ENCODE peak calls at places on chromosomes 6 and 20, in four cellular contexts. One of them, this sample, is unnamed.

GRCh38 chr20:38139919-38140753 is 24.9 kb downstream of the TGM2 start:
- DNase-seq in endodermal cell: no peak
- DNase-seq in left ventricle myocardium inferior: no peak
- DNase-seq in astrocyte of the spinal cord: peak; percentile 42
- DNase-seq in this sample: peak; percentile 57

GRCh38 chr6:53579338-53579737 is 34.4 kb upstream of the GCLC start:
- DNase-seq in endodermal cell: no peak
- DNase-seq in astrocyte of the spinal cord: no peak
- DNase-seq in left ventricle myocardium inferior: no peak
- DNase-seq in this sample: no peak

GRCh38 chr20:37944456-37944981 is 41.6 kb downstream of the VSTM2L start:
- DNase-seq in left ventricle myocardium inferior: no peak
- DNase-seq in astrocyte of the spinal cord: no peak
- DNase-seq in endodermal cell: no peak
- DNase-seq in this sample: no peak

GRCh38 chr6:157966597-157966977 is 15.1 kb upstream of the SYNJ2 start:
- DNase-seq in astrocyte of the spinal cord: no peak
- DNase-seq in left ventricle myocardium inferior: no peak
- DNase-seq in endodermal cell: peak; percentile 35
- DNase-seq in this sample: no peak

GRCh38 chr6:130841128-130841728 is 14.0 kb downstream of the SMLR1 start:
- DNase-seq in astrocyte of the spinal cord: peak; percentile 56
- DNase-seq in left ventricle myocardium inferior: no peak
- DNase-seq in endodermal cell: no peak
- DNase-seq in this sample: no peak

GRCh38 chr20:51345601-51346101 is 196.9 kb downstream of the NFATC2 start:
- DNase-seq in astrocyte of the spinal cord: peak; percentile 80
- DNase-seq in endodermal cell: no peak
- DNase-seq in left ventricle myocardium inferior: no peak
- DNase-seq in this sample: peak; percentile 92

GRCh38 chr6:112207773-112208172 is 46.6 kb downstream of the LAMA4 start:
- DNase-seq in left ventricle myocardium inferior: no peak
- DNase-seq in endodermal cell: no peak
- DNase-seq in astrocyte of the spinal cord: no peak
- DNase-seq in this sample: no peak

GRCh38 chr6:170099387-170099786 is 191.5 kb downstream of the DLL1 start:
- DNase-seq in astrocyte of the spinal cord: no peak
- DNase-seq in left ventricle myocardium inferior: no peak
- DNase-seq in endodermal cell: peak; percentile 24
- DNase-seq in this sample: no peak

GRCh38 chr6:129624488-129624887 is 85.5 kb downstream of the ARHGAP18 start:
- DNase-seq in endodermal cell: no peak
- DNase-seq in astrocyte of the spinal cord: no peak
- DNase-seq in left ventricle myocardium inferior: no peak
- DNase-seq in this sample: no peak

GRCh38 chr20:47191074-47191673 is 165.3 kb downstream of the ZMYND8 start:
- DNase-seq in left ventricle myocardium inferior: no peak
- DNase-seq in astrocyte of the spinal cord: no peak
- DNase-seq in endodermal cell: no peak
- DNase-seq in this sample: peak; percentile 45

GRCh38 chr6:11756292-11756691 is 22.3 kb downstream of the ADTRP start:
- DNase-seq in endodermal cell: no peak
- DNase-seq in left ventricle myocardium inferior: no peak
- DNase-seq in astrocyte of the spinal cord: no peak
- DNase-seq in this sample: no peak

GRCh38 chr6:88843040-88843439 is 120.4 kb downstream of the RNGTT start:
- DNase-seq in left ventricle myocardium inferior: no peak
- DNase-seq in astrocyte of the spinal cord: peak; percentile 66
- DNase-seq in endodermal cell: no peak
- DNase-seq in this sample: peak; percentile 12

GRCh38 chr20:16048881-16049280 is 524.4 kb downstream of the KIF16B start:
- DNase-seq in left ventricle myocardium inferior: no peak
- DNase-seq in endodermal cell: no peak
- DNase-seq in astrocyte of the spinal cord: no peak
- DNase-seq in this sample: no peak

GRCh38 chr6:112259337-112259675 is 4.9 kb upstream of the LAMA4 start:
- DNase-seq in astrocyte of the spinal cord: no peak
- DNase-seq in endodermal cell: no peak
- DNase-seq in left ventricle myocardium inferior: no peak
- DNase-seq in this sample: no peak

GRCh38 chr6:163860194-163861081 is 445.9 kb downstream of the QKI start:
- DNase-seq in left ventricle myocardium inferior: peak; percentile 31
- DNase-seq in endodermal cell: no peak
- DNase-seq in astrocyte of the spinal cord: peak; percentile 26
- DNase-seq in this sample: peak; percentile 56

GRCh38 chr20:63641146-63641791 is 12.0 kb downstream of the STMN3 start:
- DNase-seq in left ventricle myocardium inferior: no peak
- DNase-seq in endodermal cell: no peak
- DNase-seq in astrocyte of the spinal cord: peak; percentile 36
- DNase-seq in this sample: no peak

GRCh38 chr20:18005170-18005989 is 36.6 kb downstream of the MGME1 start:
- DNase-seq in astrocyte of the spinal cord: no peak
- DNase-seq in left ventricle myocardium inferior: no peak
- DNase-seq in endodermal cell: peak; percentile 61
- DNase-seq in this sample: no peak

GRCh38 chr20:18001131-18001921 is 32.5 kb downstream of the MGME1 start:
- DNase-seq in endodermal cell: peak; percentile 70
- DNase-seq in astrocyte of the spinal cord: peak; percentile 79
- DNase-seq in left ventricle myocardium inferior: peak; percentile 46
- DNase-seq in this sample: peak; percentile 74

GRCh38 chr20:18004389-18005031 is 35.7 kb downstream of the MGME1 start:
- DNase-seq in endodermal cell: no peak
- DNase-seq in left ventricle myocardium inferior: no peak
- DNase-seq in astrocyte of the spinal cord: peak; percentile 23
- DNase-seq in this sample: peak; percentile 14

GRCh38 chr20:18005990-18006364 is 37.2 kb downstream of the MGME1 start:
- DNase-seq in endodermal cell: no peak
- DNase-seq in left ventricle myocardium inferior: no peak
- DNase-seq in astrocyte of the spinal cord: peak; percentile 9
- DNase-seq in this sample: no peak

GRCh38 chr20:18003897-18004296 is 35.1 kb downstream of the MGME1 start:
- DNase-seq in astrocyte of the spinal cord: no peak
- DNase-seq in left ventricle myocardium inferior: no peak
- DNase-seq in endodermal cell: no peak
- DNase-seq in this sample: no peak
- H3K4me3 ChIP-seq in astrocyte of the spinal cord: no peak overlapping the region
- H3K4me3 ChIP-seq in left ventricle myocardium inferior: no peak overlapping the region
- H3K4me3 ChIP-seq in endodermal cell: no peak overlapping the region
- H3K4me3 ChIP-seq in this sample: no peak overlapping the region

DNA sequence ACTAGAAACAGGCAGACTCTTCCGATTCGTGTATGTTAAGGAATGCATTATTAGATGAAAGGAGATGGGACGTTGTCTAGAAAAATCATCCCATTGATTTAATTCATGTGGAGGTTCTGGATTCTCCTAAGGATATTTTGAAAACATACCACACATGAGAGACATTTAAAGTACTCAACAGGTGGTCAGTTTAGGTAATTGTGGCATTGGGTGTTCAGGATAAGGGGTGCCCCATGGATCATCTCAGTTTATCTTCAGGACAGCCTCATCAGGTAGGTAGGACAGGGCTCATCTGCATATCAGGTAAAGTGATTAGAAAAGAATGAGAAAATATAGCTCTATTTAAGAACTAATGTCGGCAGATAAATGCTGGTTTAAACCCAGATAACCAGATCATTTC is 15.9 kb upstream of the PDE10A start:
- DNase-seq in endodermal cell: no peak
- DNase-seq in left ventricle myocardium inferior: no peak
- DNase-seq in astrocyte of the spinal cord: no peak
- DNase-seq in this sample: no peak
- TF ChIP-seq CTCF in endodermal cell: no peak
- TF ChIP-seq CTCF in left ventricle myocardium inferior: no peak
- TF ChIP-seq CTCF in astrocyte of the spinal cord: no peak
- TF ChIP-seq CTCF in this sample: no peak

DNA sequence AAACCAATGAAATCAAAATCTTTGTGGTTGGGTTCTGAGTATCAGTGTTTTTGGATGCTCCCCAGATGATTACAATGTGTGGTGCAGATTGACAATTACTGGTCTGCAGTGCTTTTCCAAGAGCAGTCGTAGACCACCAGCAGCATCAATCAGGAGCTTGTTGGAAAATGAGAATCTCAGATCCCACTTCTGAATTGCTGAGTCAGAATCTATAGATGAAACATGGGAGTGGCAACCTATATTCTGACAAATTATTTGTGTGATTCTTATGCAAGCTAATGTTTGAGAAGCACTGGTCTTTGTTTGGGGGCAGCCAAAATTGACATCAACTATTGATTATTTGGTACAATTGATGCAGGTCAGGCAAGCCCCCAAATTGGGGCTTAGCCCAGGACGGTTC is 539.9 kb upstream of the BTBD3 start:
- DNase-seq in left ventricle myocardium inferior: no peak
- DNase-seq in astrocyte of the spinal cord: no peak
- DNase-seq in endodermal cell: no peak
- DNase-seq in this sample: no peak
- H3K4me3 ChIP-seq in left ventricle myocardium inferior: no peak overlapping the region
- H3K4me3 ChIP-seq in astrocyte of the spinal cord: no peak overlapping the region
- H3K4me3 ChIP-seq in endodermal cell: no peak overlapping the region
- H3K4me3 ChIP-seq in this sample: no peak overlapping the region

GRCh38 chr6:149963212-149963461 is 606 bp upstream of the ULBP1 start:
- DNase-seq in left ventricle myocardium inferior: no peak
- DNase-seq in astrocyte of the spinal cord: peak; percentile 50
- DNase-seq in endodermal cell: peak; percentile 80
- DNase-seq in this sample: peak; percentile 32

GRCh38 chr6:149965191-149966020 is 1.7 kb downstream of the ULBP1 start:
- DNase-seq in astrocyte of the spinal cord: no peak
- DNase-seq in endodermal cell: peak; percentile 71
- DNase-seq in left ventricle myocardium inferior: no peak
- DNase-seq in this sample: peak; percentile 49

GRCh38 chr6:149962461-149963211 is 1.1 kb upstream of the ULBP1 start:
- DNase-seq in left ventricle myocardium inferior: no peak
- DNase-seq in astrocyte of the spinal cord: no peak
- DNase-seq in endodermal cell: no peak
- DNase-seq in this sample: no peak

GRCh38 chr6:149964243-149965190 is 774 bp downstream of the ULBP1 start:
- DNase-seq in endodermal cell: peak; percentile 75
- DNase-seq in astrocyte of the spinal cord: peak; percentile 42
- DNase-seq in left ventricle myocardium inferior: no peak
- DNase-seq in this sample: peak; percentile 43

DNA sequence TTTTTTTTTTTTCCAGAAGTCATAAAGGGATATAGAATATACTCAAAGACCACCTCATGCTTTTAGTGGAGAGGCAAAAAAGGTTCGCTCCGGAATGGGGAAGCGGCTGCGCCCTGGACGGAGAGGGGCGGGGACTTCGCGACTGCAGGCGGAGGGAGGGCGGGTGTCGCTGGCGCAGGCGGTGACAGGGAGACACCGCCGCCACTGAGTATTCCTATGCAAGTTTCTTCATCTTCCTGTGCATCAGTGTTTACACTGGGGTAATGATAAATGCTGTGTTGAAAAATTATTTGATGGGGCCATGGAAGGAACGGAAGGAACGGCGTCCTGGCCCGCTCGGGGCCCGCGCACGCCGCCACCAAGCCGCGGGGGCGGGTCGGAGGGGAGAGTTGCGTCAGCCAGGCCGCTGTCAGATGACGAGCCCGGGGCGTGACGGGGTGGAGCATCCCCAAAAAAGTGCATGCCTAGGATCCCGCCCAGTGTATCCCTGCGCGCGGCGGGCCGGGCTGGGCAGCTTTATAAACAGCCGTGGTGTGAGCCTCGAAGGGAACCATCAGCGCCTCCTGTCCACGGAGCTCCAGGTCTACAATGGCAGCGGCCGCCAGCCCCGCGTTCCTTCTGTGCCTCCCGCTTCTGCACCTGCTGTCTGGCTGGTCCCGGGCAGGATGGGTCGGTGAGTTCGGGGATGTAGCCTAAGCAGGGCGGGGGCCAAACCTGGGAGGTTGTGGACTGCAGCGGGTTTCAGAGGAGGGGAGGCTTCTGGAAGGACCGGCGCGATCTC is at the start of gene ULBP1:
- DNase-seq in left ventricle myocardium inferior: peak; percentile 90
- DNase-seq in astrocyte of the spinal cord: peak; percentile 88
- DNase-seq in endodermal cell: peak; percentile 95
- DNase-seq in this sample: peak; percentile 96
- TF ChIP-seq CTCF in left ventricle myocardium inferior: no peak
- TF ChIP-seq CTCF in astrocyte of the spinal cord: peak; percentile 13
- TF ChIP-seq CTCF in endodermal cell: peak; percentile 14
- TF ChIP-seq CTCF in this sample: peak; percentile 7

GRCh38 chr6:107496892-107497684 is 7.2 kb downstream of the SOBP start:
- DNase-seq in astrocyte of the spinal cord: no peak
- DNase-seq in left ventricle myocardium inferior: no peak
- DNase-seq in endodermal cell: no peak
- DNase-seq in this sample: no peak

GRCh38 chr6:107496041-107496440 is 6.1 kb downstream of the SOBP start:
- DNase-seq in endodermal cell: no peak
- DNase-seq in left ventricle myocardium inferior: no peak
- DNase-seq in astrocyte of the spinal cord: no peak
- DNase-seq in this sample: no peak

GRCh38 chr6:107491791-107492674 is 2.1 kb downstream of the SOBP start:
- DNase-seq in endodermal cell: no peak
- DNase-seq in astrocyte of the spinal cord: peak; percentile 71
- DNase-seq in left ventricle myocardium inferior: peak; percentile 64
- DNase-seq in this sample: peak; percentile 83

GRCh38 chr6:107493158-107494057 is 3.5 kb downstream of the SOBP start:
- DNase-seq in astrocyte of the spinal cord: peak; percentile 37
- DNase-seq in left ventricle myocardium inferior: no peak
- DNase-seq in endodermal cell: no peak
- DNase-seq in this sample: peak; percentile 9

GRCh38 chr6:107495196-107495643 is 5.3 kb downstream of the SOBP start:
- DNase-seq in astrocyte of the spinal cord: peak; percentile 50
- DNase-seq in left ventricle myocardium inferior: no peak
- DNase-seq in endodermal cell: no peak
- DNase-seq in this sample: peak; percentile 19
- H3K4me3 ChIP-seq in astrocyte of the spinal cord: no peak overlapping the region
- H3K4me3 ChIP-seq in left ventricle myocardium inferior: peak overlapping the region; percentile 93
- H3K4me3 ChIP-seq in endodermal cell: no peak overlapping the region
- H3K4me3 ChIP-seq in this sample: no peak overlapping the region

GRCh38 chr20:61394088-61394822 is 142.2 kb downstream of the CDH4 start:
- DNase-seq in astrocyte of the spinal cord: no peak
- DNase-seq in left ventricle myocardium inferior: no peak
- DNase-seq in endodermal cell: no peak
- DNase-seq in this sample: no peak

GRCh38 chr20:61391812-61392520 is 139.9 kb downstream of the CDH4 start:
- DNase-seq in endodermal cell: peak; percentile 55
- DNase-seq in astrocyte of the spinal cord: no peak
- DNase-seq in left ventricle myocardium inferior: no peak
- DNase-seq in this sample: no peak

GRCh38 chr20:61389077-61389476 is 137.0 kb downstream of the CDH4 start:
- DNase-seq in left ventricle myocardium inferior: no peak
- DNase-seq in astrocyte of the spinal cord: no peak
- DNase-seq in endodermal cell: no peak
- DNase-seq in this sample: no peak

GRCh38 chr20:61387961-61388360 is 135.9 kb downstream of the CDH4 start:
- DNase-seq in left ventricle myocardium inferior: no peak
- DNase-seq in endodermal cell: no peak
- DNase-seq in astrocyte of the spinal cord: no peak
- DNase-seq in this sample: no peak

GRCh38 chr20:61391185-61391584 is 139.1 kb downstream of the CDH4 start:
- DNase-seq in left ventricle myocardium inferior: no peak
- DNase-seq in endodermal cell: no peak
- DNase-seq in astrocyte of the spinal cord: no peak
- DNase-seq in this sample: no peak
- TF ChIP-seq CTCF in left ventricle myocardium inferior: no peak
- TF ChIP-seq CTCF in endodermal cell: no peak
- TF ChIP-seq CTCF in astrocyte of the spinal cord: no peak
- TF ChIP-seq CTCF in this sample: no peak

This sample was measured in foreskin fibroblast.